ENCODE peak calls at places on chromosomes 11 and 22, in five cellular contexts. I is amygdala, T is HEK293T, L is kidney tubule cell, S is ascending aorta. V is an unnamed sample.

GRCh38 chr22:45208993-45209838 is 31.5 kb downstream of the KIAA0930 start:
- DNase-seq in I (peak; percentile 91), T (peak; percentile 54), L (peak; percentile 42), S (no peak), V (no peak)

GRCh38 chr11:75768112-75768908 is at the start of gene DGAT2:
- DNase-seq in I (peak; percentile 25), T (peak; percentile 91), L (peak; percentile 69), S (no peak), V (no peak)

GRCh38 chr11:6405039-6405667 is 13.7 kb downstream of the APBB1 start:
- DNase-seq in I (peak; percentile 55), T (no peak), L (no peak), S (no peak), V (peak; percentile 32)

GRCh38 chr11:106156290-106156937 is 79.0 kb downstream of the AASDHPPT start:
- DNase-seq in I (no peak), T (peak; percentile 24), L (peak; percentile 54), S (no peak), V (no peak)

GRCh38 chr22:45483319-45483718 is 19.4 kb upstream of the FBLN1 start:
- DNase-seq in I (no peak), T (no peak), L (no peak), S (no peak), V (no peak)

GRCh38 chr11:134215836-134216235 is 7.9 kb downstream of the NCAPD3 start:
- DNase-seq in I (no peak), T (no peak), L (no peak), S (no peak), V (no peak)

GRCh38 chr22:36977401-36977861 is 41.8 kb downstream of the TST start:
- DNase-seq in I (no peak), T (peak; percentile 61), L (peak; percentile 20), S (no peak), V (no peak)

GRCh38 chr11:126359431-126360048 is 4.1 kb downstream of the ST3GAL4 start:
- DNase-seq in I (peak; percentile 59), T (no peak), L (no peak), S (no peak), V (no peak)

GRCh38 chr11:21949741-21950413 is 243.0 kb upstream of the ANO5 start:
- DNase-seq in I (no peak), T (no peak), L (no peak), S (no peak), V (no peak)

GRCh38 chr11:78030429-78031325 is 7.6 kb upstream of the KCTD14 start:
- DNase-seq in I (peak; percentile 90), T (no peak), L (peak; percentile 48), S (no peak), V (peak; percentile 45)

GRCh38 chr11:71432761-71433647 is 15.2 kb downstream of the DHCR7 start:
- DNase-seq in I (peak; percentile 50), T (no peak), L (no peak), S (no peak), V (no peak)

GRCh38 chr22:39244073-39244495 is 698 bp downstream of the PDGFB start:
- DNase-seq in I (no peak), T (no peak), L (peak; percentile 40), S (no peak), V (no peak)

GRCh38 chr11:73838443-73839122 is 38.1 kb downstream of the COA4 start:
- DNase-seq in I (no peak), T (no peak), L (peak; percentile 8), S (no peak), V (no peak)

GRCh38 chr22:38017272-38017920 is 33.0 kb upstream of the SOX10 start:
- DNase-seq in I (peak; percentile 77), T (no peak), L (peak; percentile 43), S (no peak), V (no peak)

GRCh38 chr11:126282361-126282741 is 542 bp upstream of the TIRAP start:
- DNase-seq in I (peak; percentile 39), T (peak; percentile 48), L (peak; percentile 30), S (no peak), V (no peak)

GRCh38 chr22:24066260-24066659 is 55.2 kb downstream of the CABIN1 start:
- DNase-seq in I (no peak), T (no peak), L (peak; percentile 13), S (no peak), V (no peak)

GRCh38 chr11:71116435-71117040 is 135.8 kb downstream of the SHANK2 start:
- DNase-seq in I (no peak), T (no peak), L (no peak), S (no peak), V (no peak)

GRCh38 chr22:36193171-36193570 is 8.4 kb downstream of the APOL4 start:
- DNase-seq in I (no peak), T (no peak), L (no peak), S (no peak), V (no peak)

GRCh38 chr11:106668147-106668546 is 350.1 kb downstream of the GUCY1A2 start:
- DNase-seq in I (no peak), T (no peak), L (no peak), S (no peak), V (no peak)

GRCh38 chr11:47433157-47433556 is 6.9 kb upstream of the PSMC3 start:
- DNase-seq in I (no peak), T (no peak), L (no peak), S (no peak), V (no peak)

GRCh38 chr22:45678961-45679912 is 7.6 kb downstream of the ATXN10 start:
- DNase-seq in I (peak; percentile 2), T (no peak), L (peak; percentile 44), S (no peak), V (no peak)